ENCODE peak calls at places on chromosome 12, in seven cellular contexts. W is transverse colon, D is PC-3, E is psoas muscle, P is lower lobe of right lung, G is aorta, Y is fibroblast of villous mesenchyme. R is an unnamed sample.
A peak's percentile ranks its signal among the peaks of the same experiment; 100 is the strongest.

GRCh38 chr12:1668833-1669543 is 21.9 kb upstream of the ADIPOR2 start:
- DNase-seq in W (no peak), G (no peak), Y (peak; percentile 47), E (peak; percentile 74), P (peak; percentile 75), D (no peak), R (no peak)

GRCh38 chr12:93836616-93837260 is 159.6 kb downstream of the CRADD start:
- DNase-seq in W (no peak), D (no peak), G (no peak), Y (no peak), E (no peak), P (no peak), R (no peak)

GRCh38 chr12:65685514-65685913 is 138.8 kb upstream of the HMGA2 start:
- DNase-seq in Y (peak; percentile 55), E (no peak), D (peak; percentile 68), P (no peak), W (no peak), G (no peak), R (peak; percentile 67)

GRCh38 chr12:132614861-132615578 is 3.6 kb upstream of the P2RX2 start:
- DNase-seq in P (peak; percentile 82), W (peak; percentile 84), E (peak; percentile 87), D (peak; percentile 90), Y (peak; percentile 85), G (peak; percentile 94), R (peak; percentile 89)

GRCh38 chr12:109888179-109889020 is 8.1 kb upstream of the GLTP start:
- DNase-seq in P (no peak), G (no peak), Y (peak; percentile 83), E (no peak), D (peak; percentile 90), W (no peak), R (peak; percentile 87)

GRCh38 chr12:113075137-113075683 is 18.7 kb downstream of the DTX1 start:
- DNase-seq in P (no peak), Y (no peak), D (no peak), W (peak; percentile 27), G (no peak), E (peak; percentile 34), R (no peak)

GRCh38 chr12:91633734-91634357 is 451.2 kb upstream of the DCN start:
- DNase-seq in E (peak; percentile 46), W (no peak), D (no peak), G (peak; percentile 60), Y (no peak), P (no peak), R (no peak)

GRCh38 chr12:16331998-16332397 is 15.4 kb upstream of the MGST1 start:
- DNase-seq in G (no peak), Y (no peak), P (no peak), D (peak; percentile 81), W (no peak), E (no peak), R (no peak)

GRCh38 chr12:44247588-44247987 is 411.7 kb downstream of the TMEM117 start:
- DNase-seq in P (no peak), Y (no peak), W (no peak), E (no peak), D (no peak), G (no peak), R (no peak)

GRCh38 chr12:107564946-107565345 is 120.7 kb upstream of the PWP1 start:
- DNase-seq in P (no peak), E (no peak), Y (no peak), G (no peak), D (peak; percentile 61), W (no peak), R (peak; percentile 18)

DNA sequence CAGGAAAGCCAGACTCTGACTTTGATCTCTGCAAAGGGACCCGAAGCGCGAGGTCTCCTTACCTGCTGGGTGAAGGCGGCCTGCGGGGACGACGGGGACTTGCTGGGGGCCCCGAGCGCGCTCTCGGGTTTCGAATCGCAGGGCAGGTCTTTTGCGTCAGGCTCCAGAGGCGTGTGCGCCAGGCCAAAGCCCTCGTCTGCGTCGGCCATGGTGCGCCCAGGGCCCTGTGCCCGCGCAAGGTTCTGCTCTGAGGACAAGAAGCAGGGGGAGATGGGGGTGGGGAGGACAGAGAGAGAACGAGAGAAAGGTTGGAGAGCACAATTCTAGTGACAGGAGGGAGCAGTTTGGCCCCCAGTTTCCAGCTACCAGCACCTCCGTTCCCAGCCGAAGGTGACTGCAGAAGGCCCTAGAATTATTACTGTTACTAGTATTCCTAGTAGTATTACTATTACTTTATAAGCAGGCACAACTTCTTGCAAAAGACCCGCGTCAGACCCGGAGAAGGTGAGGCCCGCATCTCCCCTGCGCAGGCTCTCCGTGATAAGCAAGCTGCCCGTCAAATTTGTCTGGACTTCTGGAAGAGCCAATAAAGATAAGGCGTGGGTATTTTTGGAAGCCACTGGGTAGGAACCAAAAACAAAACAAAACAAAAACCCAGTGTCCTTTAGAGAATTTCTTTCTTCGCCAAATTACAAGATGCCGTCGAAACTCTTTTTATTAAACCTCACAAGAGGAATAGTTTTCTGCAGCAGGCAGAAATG is 2.1 kb downstream of the TBX5 start:
- DNase-seq in P (no peak), G (no peak), D (no peak), Y (peak; percentile 91), E (no peak), W (no peak), R (peak; percentile 68)
- H3K4me3 ChIP-seq in P (peak overlapping the region; percentile 60), G (no peak overlapping the region), D (no peak overlapping the region), Y (peak overlapping the region; percentile 70), E (no peak overlapping the region), W (no peak overlapping the region), R (peak overlapping the region; percentile 65)

DNA sequence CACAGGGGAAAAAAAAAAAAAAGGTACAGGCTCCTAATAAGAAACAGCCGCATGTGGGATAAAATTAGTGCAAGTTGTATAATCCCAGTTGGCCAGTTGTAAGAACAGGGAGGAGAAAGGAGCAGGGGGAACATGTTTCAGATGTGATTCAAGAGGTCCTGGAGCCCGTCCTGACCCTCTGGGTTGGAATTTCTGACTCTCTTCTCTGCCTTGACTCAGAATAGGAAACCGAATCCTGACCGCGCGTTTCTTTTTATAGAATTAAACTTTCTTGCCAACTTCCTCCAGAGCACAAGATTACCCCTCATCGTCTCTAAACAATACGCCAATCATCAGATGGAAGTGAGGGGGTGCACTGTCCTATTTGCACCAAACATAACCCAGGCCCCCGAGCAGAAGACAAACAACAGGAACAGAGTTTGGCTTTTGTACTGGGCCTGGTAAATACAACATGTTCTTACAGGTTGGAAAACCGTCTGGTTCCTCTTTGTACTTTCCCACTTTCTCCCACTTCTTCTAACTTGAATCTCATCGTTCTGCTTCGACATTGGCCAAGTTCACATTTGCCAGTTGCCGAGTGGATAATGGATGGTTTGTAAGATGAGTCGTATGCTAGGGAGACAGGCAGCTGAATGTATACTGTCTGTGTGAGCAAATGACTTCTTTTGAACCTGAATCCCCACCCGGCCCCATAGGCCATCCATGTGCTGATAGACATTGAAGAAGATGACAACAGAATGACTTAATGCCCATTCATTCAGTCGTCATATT is 42.5 kb upstream of the MED13L start:
- DNase-seq in W (peak; percentile 53), G (no peak), D (peak; percentile 88), P (no peak), E (peak; percentile 83), Y (peak; percentile 80), R (peak; percentile 87)
- H3K4me3 ChIP-seq in W (no peak overlapping the region), G (peak overlapping the region; percentile 73), D (peak overlapping the region; percentile 47), P (no peak overlapping the region), E (peak overlapping the region; percentile 62), Y (no peak overlapping the region), R (no peak overlapping the region)

GRCh38 chr12:57193706-57194245 is 22.8 kb upstream of the NXPH4 start:
- DNase-seq in W (no peak), E (no peak), D (no peak), G (no peak), Y (no peak), P (no peak), R (no peak)
- H3K4me3 ChIP-seq in W (no peak overlapping the region), E (no peak overlapping the region), D (no peak overlapping the region), G (no peak overlapping the region), Y (no peak overlapping the region), P (no peak overlapping the region), R (no peak overlapping the region)

DNA sequence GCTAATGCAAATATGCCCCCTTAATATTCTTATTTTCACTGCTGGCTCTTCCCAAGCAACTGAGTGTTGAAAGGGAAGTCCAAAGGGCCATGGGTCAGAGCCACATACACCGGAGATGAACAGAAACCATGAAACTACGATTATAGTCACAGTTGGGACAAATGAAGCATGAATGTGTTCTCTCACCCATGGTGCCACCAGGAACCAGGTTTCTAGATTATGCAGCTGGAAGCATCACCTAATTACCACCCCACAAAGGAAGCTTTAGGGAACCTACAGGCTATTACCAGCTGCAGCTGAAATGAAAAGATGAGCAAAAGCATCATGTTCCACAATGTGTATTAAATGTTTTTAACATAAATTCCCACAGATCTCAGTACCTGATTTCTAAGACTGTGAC is 15.4 kb downstream of the TMTC1 start:
- DNase-seq in E (no peak), D (no peak), Y (no peak), G (no peak), P (no peak), W (no peak), R (no peak)
- H3K4me3 ChIP-seq in E (no peak overlapping the region), D (no peak overlapping the region), Y (no peak overlapping the region), G (no peak overlapping the region), P (no peak overlapping the region), W (no peak overlapping the region), R (no peak overlapping the region)

GRCh38 chr12:116980083-116980482 is 69.3 kb downstream of the FBXW8 start:
- DNase-seq in G (no peak), P (no peak), D (no peak), W (no peak), E (no peak), Y (no peak), R (no peak)
- H3K4me3 ChIP-seq in G (no peak overlapping the region), P (no peak overlapping the region), D (no peak overlapping the region), W (no peak overlapping the region), E (no peak overlapping the region), Y (no peak overlapping the region), R (no peak overlapping the region)

GRCh38 chr12:57592551-57593165 is 1.7 kb downstream of the PIP4K2C start:
- DNase-seq in W (no peak), P (no peak), E (no peak), D (peak; percentile 73), Y (no peak), G (no peak), R (no peak)
- H3K4me3 ChIP-seq in W (no peak overlapping the region), P (no peak overlapping the region), E (no peak overlapping the region), D (peak overlapping the region; percentile 98), Y (no peak overlapping the region), G (no peak overlapping the region), R (no peak overlapping the region)